ENCODE peak calls at places on chromosomes 16 and 17, in nine cellular contexts. R, W, K, E, T, N, Q, M and O are unnamed samples.

GRCh38 chr17:11925271-11926021 is 71.8 kb downstream of the ZNF18 start:
- DNase-seq in R (no peak), W (peak; percentile 16), K (no peak), E (no peak), T (no peak), N (no peak), Q (no peak), M (no peak), O (no peak)

GRCh38 chr17:57603541-57603940 is 141.6 kb downstream of the CCDC182 start:
- DNase-seq in R (no peak), W (no peak), K (no peak), E (no peak), T (no peak), N (no peak), Q (no peak), M (no peak), O (no peak)

GRCh38 chr17:67717192-67717623 is 528 bp upstream of the NOL11 start:
- DNase-seq in R (no peak), W (peak; percentile 7), K (no peak), E (no peak), T (no peak), N (no peak), Q (no peak), M (no peak), O (no peak)

GRCh38 chr17:54956802-54957201 is 11.7 kb downstream of the COX11 start:
- DNase-seq in R (no peak), W (peak; percentile 49), K (no peak), E (no peak), T (no peak), N (no peak), Q (no peak), M (no peak), O (no peak)

GRCh38 chr17:44219126-44219635 is 294 bp downstream of the UBTF start:
- DNase-seq in R (peak; percentile 70), W (peak; percentile 80), K (peak; percentile 72), E (peak; percentile 69), T (peak; percentile 63), N (peak; percentile 78), Q (peak; percentile 58), M (peak; percentile 72), O (peak; percentile 87)

GRCh38 chr17:63918305-63918704 is 334 bp downstream of the GH1 start:
- DNase-seq in R (no peak), W (peak; percentile 77), K (no peak), E (peak; percentile 11), T (peak; percentile 61), N (no peak), Q (no peak), M (no peak), O (no peak)

GRCh38 chr16:83532634-83533033 is 275.1 kb upstream of the HSBP1 start:
- DNase-seq in R (no peak), W (no peak), K (no peak), E (no peak), T (no peak), N (no peak), Q (no peak), M (no peak), O (no peak)

GRCh38 chr16:25151996-25152395 is 40.5 kb downstream of the LCMT1 start:
- DNase-seq in R (peak; percentile 16), W (no peak), K (peak; percentile 51), E (no peak), T (no peak), N (no peak), Q (no peak), M (no peak), O (no peak)

GRCh38 chr16:15822957-15823356 is 33.9 kb downstream of the MYH11 start:
- DNase-seq in R (no peak), W (no peak), K (no peak), E (peak; percentile 63), T (no peak), N (no peak), Q (no peak), M (no peak), O (no peak)

GRCh38 chr17:40317345-40317873 is 8.4 kb downstream of the RARA start:
- DNase-seq in R (peak; percentile 71), W (peak; percentile 91), K (peak; percentile 73), E (no peak), T (peak; percentile 78), N (peak; percentile 58), Q (no peak), M (peak; percentile 47), O (no peak)

DNA sequence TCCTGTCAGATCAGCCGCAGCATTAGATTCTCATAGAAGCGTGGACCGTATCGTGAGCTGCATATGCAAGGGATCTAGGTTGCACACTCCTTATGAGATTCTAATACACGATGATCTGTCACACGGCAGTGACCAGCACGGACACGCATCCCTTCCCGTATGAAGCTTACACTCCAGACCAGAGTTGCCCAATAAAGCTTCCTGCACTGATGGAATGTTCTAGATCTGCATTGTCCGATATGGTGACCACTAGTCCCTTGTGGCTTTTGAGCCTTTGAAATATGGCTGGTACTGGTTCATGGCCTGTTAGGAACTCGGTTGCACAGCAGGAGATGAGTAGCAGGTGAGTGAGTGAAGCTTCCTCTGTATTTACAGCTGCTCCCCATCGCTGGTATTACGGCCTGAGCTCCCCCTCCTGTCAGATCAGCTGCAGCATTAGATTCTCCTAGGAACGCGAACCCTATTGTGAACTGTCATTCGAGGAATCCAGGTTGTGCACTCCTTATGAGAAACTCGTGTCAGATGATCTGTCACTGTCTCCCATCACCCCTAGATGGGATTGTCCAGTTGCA is 49.8 kb upstream of the ZCCHC14 start:
- DNase-seq in R (no peak), W (no peak), K (no peak), E (no peak), T (no peak), N (no peak), Q (no peak), M (no peak), O (no peak)
- TF ChIP-seq CTCF in R (no peak), W (peak; percentile 22), K (peak; percentile 15), E (no peak), T (no peak), N (no peak), Q (no peak), M (no peak), O (no peak)

GRCh38 chr17:65630502-65630901 is 69.1 kb upstream of the AXIN2 start:
- DNase-seq in R (no peak), W (no peak), K (no peak), E (no peak), T (no peak), N (no peak), Q (no peak), M (no peak), O (no peak)

GRCh38 chr17:65634533-65634932 is 73.1 kb upstream of the AXIN2 start:
- DNase-seq in R (no peak), W (no peak), K (no peak), E (peak; percentile 21), T (no peak), N (no peak), Q (no peak), M (no peak), O (no peak)

GRCh38 chr17:65633146-65633881 is 71.9 kb upstream of the AXIN2 start:
- DNase-seq in R (no peak), W (no peak), K (no peak), E (no peak), T (no peak), N (no peak), Q (no peak), M (no peak), O (no peak)

GRCh38 chr17:65638221-65638940 is 76.9 kb upstream of the AXIN2 start:
- DNase-seq in R (peak; percentile 46), W (peak; percentile 36), K (peak; percentile 71), E (no peak), T (no peak), N (no peak), Q (no peak), M (no peak), O (no peak)

DNA sequence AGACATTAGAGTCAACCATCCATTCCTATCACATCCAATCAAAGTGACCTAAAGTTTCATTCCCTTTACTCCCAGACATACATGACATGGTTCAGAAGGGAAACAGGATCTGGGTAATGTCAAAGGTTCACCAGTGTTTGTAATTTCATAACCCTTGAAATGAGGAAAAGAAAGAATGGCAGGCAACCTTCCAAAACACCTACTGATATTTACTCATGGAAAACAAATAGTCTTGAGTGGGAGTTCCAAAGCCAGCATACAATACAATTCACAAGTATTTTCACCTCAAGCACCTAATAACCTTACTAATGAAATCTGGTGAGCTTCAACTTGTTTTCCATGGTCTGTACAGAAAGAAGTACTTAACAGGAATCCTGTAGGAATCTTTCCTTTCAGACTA is 72.5 kb upstream of the AXIN2 start:
- DNase-seq in R (peak; percentile 45), W (no peak), K (peak; percentile 4), E (no peak), T (no peak), N (no peak), Q (no peak), M (no peak), O (no peak)
- TF ChIP-seq CTCF in R (no peak), W (no peak), K (no peak), E (no peak), T (no peak), N (no peak), Q (no peak), M (no peak), O (no peak)

GRCh38 chr17:385836-386144 is 33.2 kb upstream of the RPH3AL start:
- DNase-seq in R (no peak), W (no peak), K (no peak), E (no peak), T (no peak), N (no peak), Q (no peak), M (no peak), O (no peak)

GRCh38 chr17:388087-388486 is 35.5 kb upstream of the RPH3AL start:
- DNase-seq in R (no peak), W (no peak), K (no peak), E (no peak), T (no peak), N (no peak), Q (no peak), M (no peak), O (no peak)

GRCh38 chr17:384622-385194 is 32.1 kb upstream of the RPH3AL start:
- DNase-seq in R (no peak), W (peak; percentile 54), K (no peak), E (no peak), T (no peak), N (peak; percentile 45), Q (no peak), M (no peak), O (no peak)

GRCh38 chr17:385195-385835 is 32.7 kb upstream of the RPH3AL start:
- DNase-seq in R (no peak), W (peak; percentile 66), K (no peak), E (peak; percentile 55), T (peak; percentile 63), N (peak; percentile 66), Q (peak; percentile 36), M (no peak), O (no peak)

GRCh38 chr17:386145-386876 is 33.7 kb upstream of the RPH3AL start:
- DNase-seq in R (peak; percentile 21), W (peak; percentile 80), K (peak; percentile 17), E (peak; percentile 76), T (peak; percentile 86), N (peak; percentile 93), Q (peak; percentile 63), M (peak; percentile 69), O (peak; percentile 59)
- TF ChIP-seq CTCF in R (no peak), W (peak; percentile 77), K (peak; percentile 39), E (peak; percentile 85), T (peak; percentile 41), N (peak; percentile 39), Q (peak; percentile 65), M (peak; percentile 63), O (peak; percentile 13)

DNA sequence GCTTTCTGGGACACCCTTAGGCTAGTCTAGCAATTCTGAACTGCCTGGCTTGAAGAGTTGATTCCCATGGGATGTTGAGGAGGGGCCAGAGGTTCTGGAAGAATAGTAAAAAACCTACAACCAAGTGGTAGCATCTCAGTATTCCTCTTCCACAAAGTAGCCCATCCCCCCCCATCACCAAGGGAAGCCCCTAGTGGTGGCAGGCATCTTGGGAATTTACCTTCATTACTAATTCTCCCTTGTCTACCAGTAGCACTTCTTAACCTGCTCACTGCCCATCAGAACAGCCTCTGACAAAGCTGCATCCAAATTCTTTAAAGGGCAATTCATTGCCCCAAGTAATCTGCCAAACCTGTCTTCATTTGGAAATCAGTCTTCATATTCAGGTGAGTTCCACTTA is 12.8 kb upstream of the RAB11FIP4 start:
- DNase-seq in R (no peak), W (peak; percentile 81), K (no peak), E (no peak), T (no peak), N (no peak), Q (no peak), M (no peak), O (no peak)
- TF ChIP-seq CTCF in R (no peak), W (peak; percentile 15), K (peak; percentile 25), E (no peak), T (no peak), N (no peak), Q (no peak), M (no peak), O (no peak)